ENCODE peak calls at places on chromosome 22, in eight cellular contexts. T is HCT116, R is stomach, K is HepG2, G is K562, D is transverse colon, S is spleen, X is sigmoid colon. J is an unnamed sample.

GRCh38 chr22:24284747-24285203 is 14.1 kb downstream of the SPECC1L start:
- DNase-seq in S (no peak), R (no peak), T (peak), X (no peak), G (peak), D (no peak), K (no peak), J (no peak)

GRCh38 chr22:29055192-29055830 is 6.3 kb downstream of the C22orf31 start:
- DNase-seq in T (no peak), X (no peak), S (no peak), G (no peak), R (no peak), D (no peak), K (no peak), J (no peak)

GRCh38 chr22:24208012-24208749 is 26.9 kb downstream of the SUSD2 start:
- DNase-seq in T (peak), K (peak), R (peak), S (no peak), X (peak), G (no peak), D (no peak), J (no peak)

GRCh38 chr22:47918276-47918928 is 1156.0 kb downstream of the TBC1D22A start:
- DNase-seq in X (no peak), S (peak), T (no peak), K (no peak), D (peak), R (no peak), G (no peak), J (no peak)

GRCh38 chr22:41613456-41613855 is 7.4 kb downstream of the DESI1 start:
- DNase-seq in R (no peak), T (no peak), D (no peak), K (peak), S (no peak), X (no peak), G (no peak), J (no peak)

GRCh38 chr22:23401910-23402274 is 178.2 kb downstream of the IGLL1 start:
- DNase-seq in R (no peak), T (no peak), G (peak), S (peak), K (no peak), X (no peak), D (no peak), J (no peak)

GRCh38 chr22:26848244-26848920 is 191.0 kb downstream of the MIAT start:
- DNase-seq in T (no peak), S (no peak), R (no peak), D (no peak), G (no peak), X (no peak), K (no peak), J (peak)

GRCh38 chr22:48320671-48321515 is 1506.8 kb downstream of the BRD1 start:
- DNase-seq in G (no peak), X (peak), K (no peak), R (no peak), T (no peak), D (no peak), S (peak), J (no peak)

GRCh38 chr22:32811788-32812187 is 10.3 kb downstream of the TIMP3 start:
- DNase-seq in X (no peak), R (no peak), T (no peak), G (no peak), D (no peak), S (no peak), K (no peak), J (no peak)

GRCh38 chr22:50262460-50262911 is 1.0 kb upstream of the MAPK12 start:
- DNase-seq in R (no peak), G (peak), X (no peak), T (no peak), S (no peak), D (no peak), K (peak), J (no peak)

GRCh38 chr22:37228106-37229011 is 15.7 kb downstream of the RAC2 start:
- DNase-seq in D (peak), T (peak), R (no peak), S (peak), K (no peak), G (no peak), X (no peak), J (no peak)

GRCh38 chr22:49951678-49951985 is 8.9 kb upstream of the PIM3 start:
- DNase-seq in R (peak), D (no peak), K (no peak), S (no peak), X (no peak), G (no peak), T (no peak), J (no peak)

DNA sequence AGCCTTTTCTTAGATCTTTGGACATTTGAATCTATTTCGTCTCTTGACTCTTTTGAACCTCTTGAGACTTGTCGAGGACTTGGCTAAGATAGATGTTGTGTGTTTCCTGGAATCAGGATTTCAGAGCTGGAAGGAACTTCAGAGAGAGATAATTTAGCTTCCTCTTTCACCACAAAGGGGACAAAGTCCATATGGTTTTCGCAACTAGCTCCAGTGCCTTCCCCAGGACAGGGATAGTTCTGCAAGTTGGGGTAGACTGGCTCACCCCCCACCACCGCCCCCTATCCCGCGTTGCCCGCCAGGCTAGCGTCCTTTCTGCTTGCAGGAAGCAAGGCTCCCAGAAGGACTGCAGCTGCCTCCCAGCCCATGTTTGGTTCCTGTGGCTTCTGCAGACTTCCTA is 75.7 kb upstream of the MYO18B start:
- DNase-seq in R (no peak), S (no peak), X (peak), T (no peak), D (peak), G (no peak), K (peak), J (no peak)
- TF ChIP-seq POLR2AphosphoS5 in R (no peak), S (peak), X (peak), T (no peak), D (peak), G (no peak), K (no peak), J (no peak)

GRCh38 chr22:30867746-30868662 is 100.6 kb downstream of the MORC2 start:
- DNase-seq in S (peak), K (no peak), R (no peak), G (peak), D (peak), T (no peak), X (peak), J (peak)

GRCh38 chr22:30866216-30866615 is 102.4 kb downstream of the MORC2 start:
- DNase-seq in R (no peak), K (no peak), D (no peak), X (no peak), G (peak), T (no peak), S (no peak), J (no peak)

GRCh38 chr22:30864441-30865420 is 103.8 kb downstream of the MORC2 start:
- DNase-seq in K (no peak), S (peak), D (no peak), G (peak), T (no peak), R (no peak), X (peak), J (no peak)

GRCh38 chr22:30866811-30867271 is 101.7 kb downstream of the MORC2 start:
- DNase-seq in T (no peak), G (peak), K (peak), R (no peak), X (peak), S (no peak), D (no peak), J (no peak)

DNA sequence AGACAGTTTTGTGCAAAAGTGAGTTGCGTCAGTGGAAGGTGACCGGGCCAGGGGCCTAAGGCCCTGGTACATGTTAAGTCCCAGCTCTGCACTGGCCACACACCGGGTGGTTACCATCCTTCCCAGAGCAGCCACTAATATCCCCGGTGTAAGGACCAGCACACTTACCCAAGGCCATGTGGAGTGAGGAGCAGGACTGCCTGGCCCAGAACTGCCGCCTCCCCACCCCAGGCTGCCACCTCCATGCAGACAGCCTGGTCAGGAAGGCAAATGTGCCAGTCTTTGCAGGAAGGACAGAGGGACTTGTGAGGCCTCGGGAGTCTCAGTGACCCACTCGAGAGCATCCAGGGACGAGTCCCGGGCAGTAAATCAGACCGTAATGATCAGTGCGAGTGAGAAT is 102.9 kb downstream of the MORC2 start:
- DNase-seq in R (no peak), X (peak), T (no peak), S (peak), D (no peak), G (peak), K (no peak), J (no peak)
- H3K4me3 ChIP-seq in R (no peak), X (no peak), T (no peak), S (no peak), D (no peak), G (no peak), K (no peak), J (no peak)

DNA sequence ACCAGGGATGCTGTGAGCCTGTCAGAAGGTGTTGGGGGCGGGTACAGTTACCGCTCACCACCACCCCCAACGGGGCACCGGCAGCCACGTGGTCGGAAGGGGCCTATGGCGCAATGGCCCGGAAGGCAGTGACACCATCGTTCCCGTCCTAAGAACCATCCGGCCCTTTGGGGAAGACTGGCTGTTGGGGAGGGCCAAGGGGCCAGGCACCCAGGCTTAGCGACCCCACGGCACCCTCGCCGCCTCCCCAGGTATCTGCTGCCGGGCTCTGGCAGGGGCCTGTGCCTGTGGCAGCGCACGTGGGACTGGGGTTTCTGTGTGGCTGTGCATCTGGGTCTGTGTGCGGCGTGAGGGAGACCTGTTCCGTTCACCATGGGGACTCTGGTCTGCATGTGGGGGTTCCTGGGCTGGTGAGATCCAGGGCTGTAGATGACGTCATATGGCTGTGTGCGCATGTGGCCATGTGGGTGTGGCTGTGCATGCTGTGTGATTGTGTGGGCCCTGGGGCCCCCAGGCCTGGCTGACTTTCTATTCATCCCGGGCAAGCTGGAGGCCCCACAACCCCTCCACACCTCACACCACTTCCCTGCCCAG is 703 bp downstream of the OSM start:
- DNase-seq in G (peak), D (peak), R (peak), K (no peak), T (no peak), S (peak), X (peak), J (no peak)
- TF ChIP-seq POLR2AphosphoS5 in G (no peak), D (peak), R (peak), K (no peak), T (no peak), S (peak), X (peak), J (peak)

GRCh38 chr22:45774016-45774670 is 102.5 kb downstream of the ATXN10 start:
- DNase-seq in G (no peak), K (no peak), X (no peak), D (no peak), R (no peak), T (no peak), S (no peak), J (no peak)

GRCh38 chr22:45777046-45777851 is 105.6 kb downstream of the ATXN10 start:
- DNase-seq in K (no peak), D (no peak), S (no peak), G (no peak), T (no peak), R (no peak), X (no peak), J (no peak)

GRCh38 chr22:45776313-45776585 is 104.6 kb downstream of the ATXN10 start:
- DNase-seq in X (no peak), R (no peak), T (no peak), K (no peak), S (no peak), D (no peak), G (no peak), J (no peak)

GRCh38 chr22:45775569-45776312 is 104.1 kb downstream of the ATXN10 start:
- DNase-seq in X (no peak), R (no peak), S (no peak), K (no peak), G (no peak), D (no peak), T (no peak), J (no peak)

GRCh38 chr22:45775062-45775461 is 103.4 kb downstream of the ATXN10 start:
- DNase-seq in T (no peak), S (no peak), R (no peak), D (no peak), X (no peak), G (no peak), K (no peak), J (no peak)
- H3K4me3 ChIP-seq in T (no peak), S (no peak), R (no peak), D (no peak), X (no peak), G (no peak), K (no peak), J (no peak)

GRCh38 chr22:22397292-22397870 is 111.2 kb downstream of the ZNF280B start:
- DNase-seq in K (peak), G (peak), X (peak), S (no peak), R (no peak), D (no peak), T (peak), J (no peak)

GRCh38 chr22:22397875-22398524 is 110.5 kb downstream of the ZNF280B start:
- DNase-seq in G (peak), R (no peak), K (no peak), D (no peak), S (no peak), X (peak), T (no peak), J (peak)

GRCh38 chr22:22396741-22397291 is 111.7 kb downstream of the ZNF280B start:
- DNase-seq in K (no peak), S (no peak), X (no peak), G (peak), D (no peak), T (no peak), R (no peak), J (no peak)

GRCh38 chr22:22400099-22400498 is 108.4 kb downstream of the ZNF280B start:
- DNase-seq in D (no peak), S (no peak), T (no peak), R (no peak), K (no peak), G (peak), X (no peak), J (no peak)

GRCh38 chr22:22398530-22399327 is 109.8 kb downstream of the ZNF280B start:
- DNase-seq in K (no peak), T (no peak), D (no peak), X (no peak), G (peak), S (no peak), R (no peak), J (no peak)
- TF ChIP-seq POLR2AphosphoS5 in K (no peak), T (no peak), D (no peak), X (no peak), G (no peak), S (no peak), R (no peak), J (no peak)

DNA sequence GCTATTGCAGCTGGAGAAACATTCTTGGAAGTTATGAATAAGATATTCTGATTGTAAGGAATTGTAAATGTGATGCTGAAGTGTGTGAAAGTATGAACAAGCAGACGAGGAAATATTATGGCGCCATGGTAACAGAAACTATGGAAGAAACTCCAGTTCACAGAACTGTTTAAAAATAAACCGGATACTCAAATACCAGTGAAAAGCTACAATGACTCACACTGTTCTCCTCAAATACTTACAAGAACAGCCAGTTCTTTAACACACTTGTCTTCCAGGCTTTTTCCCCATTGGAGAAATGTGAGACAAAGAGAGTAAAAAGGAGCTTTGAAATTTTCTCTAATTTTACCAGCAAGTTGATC is 76.7 kb upstream of the ARFGAP3 start:
- DNase-seq in G (no peak), T (no peak), D (no peak), S (no peak), X (no peak), K (peak), R (no peak), J (no peak)
- H3K4me3 ChIP-seq in G (no peak), T (no peak), D (no peak), S (peak), X (peak), K (no peak), R (no peak), J (peak)

J was measured in vagina.